ENCODE peak calls at places on chromosome 13, in eight cellular contexts. P is transverse colon, Q is stomach, S is Panc1, Y is K562, N is HepG2, A is SK-N-SH, M is prostate gland. K is an unnamed sample.
A peak's percentile ranks its signal among the peaks of the same experiment; 100 is the strongest.

GRCh38 chr13:19888799-19889198 is 25.4 kb upstream of the ZMYM5 start:
- DNase-seq in P (no peak), Q (no peak), S (no peak), Y (no peak), N (no peak), A (peak; percentile 11), M (no peak), K (no peak)

GRCh38 chr13:93254775-93255174 is 28.2 kb downstream of the GPC6 start:
- DNase-seq in P (no peak), Q (no peak), S (no peak), Y (no peak), N (no peak), A (no peak), M (no peak), K (no peak)

GRCh38 chr13:36432106-36432544 is at the start of gene CCNA1:
- DNase-seq in P (no peak), Q (peak; percentile 25), S (no peak), Y (peak; percentile 27), N (no peak), A (peak; percentile 83), M (no peak), K (no peak)

GRCh38 chr13:80239571-80240255 is 101.2 kb downstream of the SPRY2 start:
- DNase-seq in P (no peak), Q (no peak), S (no peak), Y (no peak), N (no peak), A (no peak), M (no peak), K (no peak)

GRCh38 chr13:54742984-54743383 is 1714.4 kb downstream of the OLFM4 start:
- DNase-seq in P (no peak), Q (no peak), S (no peak), Y (no peak), N (no peak), A (no peak), M (no peak), K (no peak)

GRCh38 chr13:61777281-61777680 is 361.6 kb upstream of the PCDH20 start:
- DNase-seq in P (no peak), Q (no peak), S (no peak), Y (no peak), N (no peak), A (peak; percentile 22), M (no peak), K (no peak)

GRCh38 chr13:51315658-51316057 is 23.8 kb upstream of the SERPINE3 start:
- DNase-seq in P (no peak), Q (no peak), S (no peak), Y (no peak), N (no peak), A (no peak), M (no peak), K (no peak)

GRCh38 chr13:88919970-88920628 is 1248.9 kb downstream of the SLITRK5 start:
- DNase-seq in P (no peak), Q (no peak), S (no peak), Y (no peak), N (no peak), A (no peak), M (no peak), K (no peak)

GRCh38 chr13:105346141-105346766 is 1189.2 kb downstream of the EFNB2 start:
- DNase-seq in P (no peak), Q (no peak), S (no peak), Y (no peak), N (peak; percentile 0), A (no peak), M (no peak), K (no peak)

GRCh38 chr13:29548722-29549446 is 46.6 kb downstream of the SLC7A1 start:
- DNase-seq in P (no peak), Q (no peak), S (no peak), Y (peak; percentile 12), N (no peak), A (no peak), M (no peak), K (no peak)

GRCh38 chr13:73177911-73178565 is 119.2 kb downstream of the KLF5 start:
- DNase-seq in P (peak; percentile 69), Q (peak; percentile 47), S (no peak), Y (no peak), N (no peak), A (no peak), M (no peak), K (no peak)

GRCh38 chr13:111210488-111210887 is 95.4 kb downstream of the ARHGEF7 start:
- DNase-seq in P (no peak), Q (no peak), S (no peak), Y (no peak), N (no peak), A (no peak), M (no peak), K (no peak)

GRCh38 chr13:66344770-66345367 is 885.3 kb downstream of the PCDH9 start:
- DNase-seq in P (no peak), Q (no peak), S (no peak), Y (no peak), N (no peak), A (no peak), M (no peak), K (no peak)

GRCh38 chr13:36750946-36751345 is 68.1 kb upstream of the RFXAP start:
- DNase-seq in P (no peak), Q (no peak), S (no peak), Y (no peak), N (no peak), A (no peak), M (no peak), K (no peak)

DNA sequence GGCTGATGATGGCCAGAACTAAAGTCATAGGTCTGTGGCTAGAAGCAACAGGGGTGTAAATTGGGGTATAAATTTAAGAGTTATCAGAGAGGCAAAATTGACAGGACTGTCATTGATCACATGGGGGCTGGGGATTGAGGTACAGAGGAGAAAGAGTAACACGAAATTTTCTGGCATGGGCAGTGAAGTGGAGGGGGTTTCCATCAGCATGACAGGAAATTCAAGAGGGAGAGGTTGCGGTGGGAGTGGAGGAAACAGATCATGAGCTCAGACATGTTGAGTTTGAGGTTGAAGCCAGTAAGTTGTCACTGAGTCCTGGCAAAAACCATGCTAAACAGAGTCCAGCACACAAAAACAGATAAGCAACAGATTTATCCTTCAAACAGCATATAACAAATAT is 192.1 kb upstream of the TSC22D1 start:
- DNase-seq in P (no peak), Q (no peak), S (no peak), Y (no peak), N (no peak), A (no peak), M (no peak), K (no peak)
- TF ChIP-seq POLR2AphosphoS5 in P (no peak), Q (no peak), S (no peak), Y (no peak), N (no peak), A (no peak), M (no peak), K (no peak)

DNA sequence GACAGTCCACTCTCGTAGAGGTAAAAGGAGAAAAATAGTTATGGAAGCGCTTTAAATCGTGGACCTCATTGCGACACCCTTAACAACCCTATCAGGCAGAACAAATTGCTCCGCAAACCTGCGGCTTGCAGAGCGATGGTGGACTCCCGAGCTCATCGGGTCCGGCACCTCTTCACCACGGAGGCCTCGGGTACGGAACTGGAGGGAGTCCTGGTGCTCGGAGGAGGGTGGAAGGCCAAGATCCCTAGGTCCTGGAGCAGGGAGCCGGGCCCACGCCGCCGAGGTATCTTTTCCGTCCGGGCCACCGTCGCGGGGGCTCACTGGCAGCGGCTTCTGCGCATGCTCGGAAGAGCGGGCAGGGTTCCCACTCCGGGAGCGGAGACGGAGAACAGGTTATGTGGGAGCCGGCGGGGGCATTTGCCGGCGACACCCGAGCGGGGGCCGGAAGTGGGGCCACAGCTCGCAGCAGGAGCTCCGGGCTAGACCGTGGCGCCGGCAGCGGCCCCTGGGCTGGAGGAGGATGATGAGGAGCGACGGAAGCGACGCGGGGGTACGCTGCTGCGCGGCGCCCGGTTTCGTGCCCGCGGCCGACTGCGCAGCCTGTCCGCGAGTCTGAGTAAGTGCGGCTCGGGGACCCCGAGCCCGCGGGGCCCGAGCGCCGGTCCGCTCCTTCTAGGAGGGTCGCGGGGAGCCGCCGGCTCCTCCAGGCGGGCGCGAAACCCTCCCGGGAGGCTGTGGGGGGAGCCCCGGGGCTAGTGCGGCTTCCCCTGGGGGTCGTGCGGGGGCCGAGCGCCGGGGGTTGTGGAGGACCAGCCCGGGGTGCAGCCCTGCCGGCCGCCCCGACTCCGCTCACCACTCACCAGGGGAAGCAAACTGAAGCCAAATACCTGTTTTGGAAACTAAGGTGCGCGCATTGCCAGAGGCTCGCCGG is at the start of gene ABHD13:
- DNase-seq in P (peak; percentile 92), Q (peak; percentile 91), S (peak; percentile 39), Y (peak; percentile 92), N (peak; percentile 89), A (peak; percentile 97), M (peak; percentile 80), K (no peak)
- H3K4me1 ChIP-seq in P (peaks cover 58% of the 10 kb centered on the region), Q (peaks cover 67% of the 10 kb centered on the region), S (peaks cover 15% of the 10 kb centered on the region), Y (peaks cover 9% of the 10 kb centered on the region), N (peaks cover 40% of the 10 kb centered on the region), A (peaks cover 29% of the 10 kb centered on the region), M (peaks cover 15% of the 10 kb centered on the region), K (peaks cover 53% of the 10 kb centered on the region)

GRCh38 chr13:100298116-100298681 is 209.3 kb downstream of the PCCA start:
- DNase-seq in P (no peak), Q (no peak), S (no peak), Y (no peak), N (no peak), A (no peak), M (no peak), K (no peak)
- TF ChIP-seq POLR2AphosphoS5 in P (no peak), Q (no peak), S (no peak), Y (no peak), N (no peak), A (no peak), M (no peak), K (no peak)

GRCh38 chr13:75803175-75803611 is 167.1 kb downstream of the LMO7 start:
- DNase-seq in P (peak; percentile 35), Q (peak; percentile 57), S (no peak), Y (no peak), N (no peak), A (no peak), M (peak; percentile 78), K (no peak)
- H3K4me1 ChIP-seq in P (peaks cover 36% of the 10 kb centered on the region), Q (peaks cover 5% of the 10 kb centered on the region), S (no peaks in the 10 kb centered on the region), Y (no peaks in the 10 kb centered on the region), N (peaks cover 11% of the 10 kb centered on the region), A (peaks cover 40% of the 10 kb centered on the region), M (no peaks in the 10 kb centered on the region), K (no peaks in the 10 kb centered on the region)

GRCh38 chr13:69597088-69597487 is 510.5 kb upstream of the ATXN8OS start:
- DNase-seq in P (no peak), Q (no peak), S (no peak), Y (no peak), N (no peak), A (no peak), M (no peak), K (no peak)
- TF ChIP-seq POLR2AphosphoS5 in P (no peak), Q (no peak), S (no peak), Y (no peak), N (no peak), A (no peak), M (no peak), K (no peak)

DNA sequence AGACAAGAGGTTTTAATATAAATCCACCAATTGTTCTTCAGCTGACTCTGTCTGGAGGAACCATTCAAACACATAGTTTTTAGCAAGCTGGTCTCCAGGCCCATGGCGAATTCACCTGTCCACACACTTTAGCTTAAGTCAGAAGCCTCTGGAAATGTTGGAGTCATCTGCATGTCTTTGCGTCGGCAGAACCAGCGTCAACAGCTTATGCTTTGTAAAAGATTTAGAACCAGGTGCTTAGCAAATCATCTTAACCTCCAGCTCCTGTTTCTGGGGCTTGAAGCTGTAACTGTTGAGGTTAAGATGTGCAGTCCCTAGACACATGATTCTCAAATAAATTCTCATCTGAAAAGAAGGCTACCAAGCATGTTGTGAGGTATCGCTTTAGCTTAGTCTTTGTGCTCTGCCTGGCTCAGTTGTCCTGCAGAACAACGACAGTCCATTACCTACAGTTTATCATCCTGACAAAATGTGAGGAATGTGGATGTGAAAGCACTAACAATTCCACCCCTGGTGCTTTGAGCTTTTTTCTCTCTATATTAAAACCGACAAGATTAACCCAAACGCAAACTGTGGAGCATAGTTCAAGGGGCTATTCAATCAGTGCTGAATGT is 4.4 kb downstream of the EFNB2 start:
- DNase-seq in P (no peak), Q (no peak), S (no peak), Y (no peak), N (no peak), A (no peak), M (no peak), K (no peak)
- H3K4me1 ChIP-seq in P (peaks cover 62% of the 10 kb centered on the region), Q (peaks cover 82% of the 10 kb centered on the region), S (peaks cover 7% of the 10 kb centered on the region), Y (no peaks in the 10 kb centered on the region), N (peaks cover 11% of the 10 kb centered on the region), A (no peaks in the 10 kb centered on the region), M (no peaks in the 10 kb centered on the region), K (peaks cover 47% of the 10 kb centered on the region)

K was measured in vagina.